ENCODE peak calls at places on chromosomes 12 and 14, in eight cellular contexts. X is heart left ventricle; Y is fibroblast of mammary gland; P is AG10803; K is non-pigmented ciliary epithelial cell; F is GF-D8; B is HFFc6; R is effector CD8-positive, alpha-beta T cell. T is an unnamed sample.
A peak's percentile ranks its signal among the peaks of the same experiment; 100 is the strongest.

GRCh38 chr14:36981832-36982528 is 190.4 kb downstream of the SLC25A21 start:
- DNase-seq in X (no peak), Y (peak; percentile 75), P (peak; percentile 55), K (no peak), F (no peak), B (peak; percentile 50), R (no peak), T (no peak)

GRCh38 chr12:85280138-85280983 is at the start of gene ALX1:
- DNase-seq in X (peak; percentile 58), Y (peak; percentile 14), P (peak; percentile 6), K (no peak), F (no peak), B (no peak), R (no peak), T (no peak)

GRCh38 chr14:101502761-101503392 is 58.4 kb upstream of the DIO3 start:
- DNase-seq in X (peak; percentile 27), Y (no peak), P (no peak), K (no peak), F (no peak), B (no peak), R (no peak), T (peak; percentile 1)

GRCh38 chr14:98062083-98062482 is 1209.9 kb downstream of the BCL11B start:
- DNase-seq in X (no peak), Y (no peak), P (no peak), K (no peak), F (no peak), B (no peak), R (no peak), T (no peak)

GRCh38 chr12:94587266-94588241 is 62.8 kb downstream of the TMCC3 start:
- DNase-seq in X (no peak), Y (no peak), P (no peak), K (no peak), F (no peak), B (no peak), R (no peak), T (no peak)

GRCh38 chr14:94649543-94650443 is 37.6 kb downstream of the SERPINA3 start:
- DNase-seq in X (no peak), Y (no peak), P (no peak), K (no peak), F (no peak), B (no peak), R (no peak), T (no peak)

GRCh38 chr14:103949386-103949785 is 7.1 kb upstream of the RD3L start:
- DNase-seq in X (no peak), Y (no peak), P (no peak), K (no peak), F (no peak), B (no peak), R (no peak), T (no peak)

GRCh38 chr14:61145258-61145902 is 135.8 kb downstream of the TMEM30B start:
- DNase-seq in X (no peak), Y (peak; percentile 99), P (peak; percentile 98), K (peak; percentile 85), F (no peak), B (peak; percentile 89), R (no peak), T (no peak)

GRCh38 chr12:60398547-60398946 is 802.7 kb downstream of the SLC16A7 start:
- DNase-seq in X (no peak), Y (no peak), P (no peak), K (no peak), F (no peak), B (no peak), R (no peak), T (no peak)

GRCh38 chr14:101825797-101826196 is 64.3 kb downstream of the PPP2R5C start:
- DNase-seq in X (no peak), Y (no peak), P (no peak), K (no peak), F (no peak), B (no peak), R (no peak), T (no peak)

GRCh38 chr12:23950775-23951391 is 1.4 kb upstream of the SOX5 start:
- DNase-seq in X (peak; percentile 44), Y (peak; percentile 19), P (no peak), K (no peak), F (no peak), B (no peak), R (no peak), T (no peak)

GRCh38 chr12:121975029-121975428 is 46.7 kb upstream of the BCL7A start:
- DNase-seq in X (no peak), Y (no peak), P (no peak), K (no peak), F (no peak), B (no peak), R (no peak), T (no peak)

GRCh38 chr14:77498984-77499527 is 440 bp upstream of the ISM2 start:
- DNase-seq in X (no peak), Y (no peak), P (no peak), K (no peak), F (no peak), B (no peak), R (no peak), T (no peak)

GRCh38 chr12:26614217-26614616 is 218.8 kb downstream of the ITPR2 start:
- DNase-seq in X (no peak), Y (peak; percentile 35), P (peak; percentile 37), K (no peak), F (no peak), B (no peak), R (no peak), T (no peak)

GRCh38 chr12:78636253-78636855 is 228.2 kb upstream of the SYT1 start:
- DNase-seq in X (no peak), Y (peak; percentile 12), P (peak; percentile 55), K (no peak), F (peak; percentile 55), B (no peak), R (no peak), T (no peak)

GRCh38 chr12:69639400-69640016 is 28.8 kb upstream of the LRRC10 start:
- DNase-seq in X (peak; percentile 79), Y (peak; percentile 71), P (peak; percentile 69), K (no peak), F (peak; percentile 5), B (peak; percentile 59), R (peak; percentile 31), T (peak; percentile 50)

GRCh38 chr14:50371546-50371945 is 25.1 kb downstream of the CDKL1 start:
- DNase-seq in X (no peak), Y (no peak), P (no peak), K (no peak), F (no peak), B (no peak), R (no peak), T (no peak)

GRCh38 chr14:101360045-101360931 is 201.0 kb upstream of the DIO3 start:
- DNase-seq in X (no peak), Y (peak; percentile 25), P (no peak), K (no peak), F (no peak), B (no peak), R (no peak), T (no peak)

GRCh38 chr14:98606816-98607215 is 665.2 kb downstream of the BCL11B start:
- DNase-seq in X (no peak), Y (no peak), P (no peak), K (no peak), F (no peak), B (no peak), R (no peak), T (no peak)

GRCh38 chr12:15540469-15540872 is 218.2 kb downstream of the PTPRO start:
- DNase-seq in X (no peak), Y (peak; percentile 85), P (peak; percentile 79), K (no peak), F (no peak), B (peak; percentile 62), R (no peak), T (no peak)

GRCh38 chr12:104248444-104248843 is 32.9 kb downstream of the TXNRD1 start:
- DNase-seq in X (no peak), Y (no peak), P (no peak), K (no peak), F (no peak), B (no peak), R (no peak), T (no peak)

GRCh38 chr12:70032076-70032475 is 207.0 kb downstream of the MYRFL start:
- DNase-seq in X (no peak), Y (peak; percentile 37), P (peak; percentile 48), K (no peak), F (no peak), B (no peak), R (no peak), T (no peak)

GRCh38 chr12:29763301-29763683 is 20.4 kb downstream of the TMTC1 start:
- DNase-seq in X (no peak), Y (no peak), P (no peak), K (no peak), F (no peak), B (no peak), R (no peak), T (no peak)

GRCh38 chr12:75666980-75667359 is 155.6 kb upstream of the KRR1 start:
- DNase-seq in X (no peak), Y (peak; percentile 91), P (peak; percentile 73), K (peak; percentile 62), F (no peak), B (peak; percentile 64), R (no peak), T (no peak)

T was measured in T-helper 17 cell.